ENCODE peak calls at places on chromosomes 6 and 20, in four cellular contexts. E is adrenal gland, J is lower lobe of right lung, N is substantia nigra. C is an unnamed sample.

GRCh38 chr20:23326774-23327173 is 23.8 kb upstream of the NXT1 start:
- DNase-seq in E (no peak), J (no peak), N (no peak), C (no peak)

GRCh38 chr20:36784116-36784515 is 10.6 kb upstream of the DSN1 start:
- DNase-seq in E (no peak), J (no peak), N (no peak), C (no peak)

GRCh38 chr20:21510414-21510971 is 3.4 kb downstream of the NKX2-2 start:
- DNase-seq in E (no peak), J (peak), N (no peak), C (no peak)

GRCh38 chr6:39508513-39508912 is 186.0 kb upstream of the KCNK16 start:
- DNase-seq in E (no peak), J (no peak), N (no peak), C (no peak)

GRCh38 chr6:7004581-7005297 is 103.0 kb upstream of the RREB1 start:
- DNase-seq in E (no peak), J (peak), N (no peak), C (no peak)

GRCh38 chr6:3022765-3023662 is 23.3 kb downstream of the NQO2 start:
- DNase-seq in E (peak), J (no peak), N (no peak), C (no peak)

GRCh38 chr20:59149678-59150504 is 13.7 kb upstream of the ZNF831 start:
- DNase-seq in E (no peak), J (no peak), N (no peak), C (no peak)

GRCh38 chr6:143224516-143224915 is 163.8 kb downstream of the AIG1 start:
- DNase-seq in E (no peak), J (no peak), N (no peak), C (no peak)

GRCh38 chr6:3280866-3281465 is 22.2 kb downstream of the PSMG4 start:
- DNase-seq in E (no peak), J (peak), N (no peak), C (no peak)

GRCh38 chr6:15062311-15063252 is 183.3 kb upstream of the JARID2 start:
- DNase-seq in E (no peak), J (no peak), N (no peak), C (no peak)

GRCh38 chr20:47950103-47950502 is 164.8 kb upstream of the SULF2 start:
- DNase-seq in E (peak), J (no peak), N (no peak), C (peak)

GRCh38 chr20:53934421-53935352 is 135.7 kb downstream of the BCAS1 start:
- DNase-seq in E (peak), J (no peak), N (no peak), C (peak)

GRCh38 chr6:97812940-97813339 is 529.9 kb upstream of the MMS22L start:
- DNase-seq in E (no peak), J (no peak), N (no peak), C (no peak)

GRCh38 chr6:14987490-14987889 is 258.4 kb upstream of the JARID2 start:
- DNase-seq in E (no peak), J (no peak), N (no peak), C (no peak)

GRCh38 chr20:60254901-60255411 is 296.7 kb downstream of the CDH26 start:
- DNase-seq in E (peak), J (no peak), N (no peak), C (peak)

GRCh38 chr6:12301009-12301408 is 10.8 kb downstream of the EDN1 start:
- DNase-seq in E (no peak), J (no peak), N (no peak), C (no peak)

GRCh38 chr6:105402981-105403935 is at the start of gene PREP:
- DNase-seq in E (peak), J (peak), N (peak), C (peak)

GRCh38 chr20:45209924-45210323 is 3.1 kb downstream of the SEMG1 start:
- DNase-seq in E (no peak), J (no peak), N (no peak), C (no peak)

GRCh38 chr6:65170273-65170672 is 536.8 kb downstream of the EYS start:
- DNase-seq in E (no peak), J (no peak), N (no peak), C (no peak)

GRCh38 chr6:91031581-91031980 is 444.7 kb upstream of the MAP3K7 start:
- DNase-seq in E (no peak), J (no peak), N (no peak), C (no peak)

GRCh38 chr6:158010591-158011477 is 29.2 kb downstream of the SYNJ2 start:
- DNase-seq in E (no peak), J (peak), N (no peak), C (no peak)

GRCh38 chr6:5898102-5898501 is 108.6 kb downstream of the NRN1 start:
- DNase-seq in E (no peak), J (no peak), N (no peak), C (no peak)

GRCh38 chr20:36927704-36928103 is 23.8 kb downstream of the SAMHD1 start:
- DNase-seq in E (peak), J (no peak), N (no peak), C (no peak)

GRCh38 chr6:107711953-107712522 is 112.1 kb downstream of the SCML4 start:
- DNase-seq in E (no peak), J (no peak), N (no peak), C (no peak)

GRCh38 chr20:50251992-50252491 is 61.4 kb downstream of the CEBPB start:
- DNase-seq in E (no peak), J (no peak), N (no peak), C (peak)

GRCh38 chr6:105164418-105164817 is 15.4 kb downstream of the POPDC3 start:
- DNase-seq in E (no peak), J (no peak), N (no peak), C (peak)

GRCh38 chr6:78810146-78810545 is 57.2 kb upstream of the IRAK1BP1 start:
- DNase-seq in E (no peak), J (no peak), N (no peak), C (peak)

GRCh38 chr20:46035253-46035652 is 6.2 kb downstream of the SLC12A5 start:
- DNase-seq in E (no peak), J (no peak), N (no peak), C (no peak)

GRCh38 chr20:32019563-32020463 is 9.6 kb downstream of the CCM2L start:
- DNase-seq in E (no peak), J (no peak), N (no peak), C (no peak)

GRCh38 chr20:38838326-38838725 is 32.8 kb downstream of the PPP1R16B start:
- DNase-seq in E (no peak), J (no peak), N (no peak), C (no peak)

GRCh38 chr20:64051532-64052325 is 2.3 kb upstream of the SOX18 start:
- DNase-seq in E (peak), J (peak), N (no peak), C (peak)

GRCh38 chr6:52640170-52640569 is 30.7 kb upstream of the TMEM14A start:
- DNase-seq in E (no peak), J (no peak), N (peak), C (no peak)

GRCh38 chr6:163707385-163708355 is 293.2 kb downstream of the QKI start:
- DNase-seq in E (no peak), J (no peak), N (no peak), C (no peak)

GRCh38 chr6:70574643-70575042 is 7.9 kb downstream of the SDHAF4 start:
- DNase-seq in E (no peak), J (no peak), N (no peak), C (no peak)

GRCh38 chr6:159761135-159761872 is 541 bp upstream of the ACAT2 start:
- DNase-seq in E (peak), J (peak), N (no peak), C (peak)

GRCh38 chr6:53199156-53199555 is 50.5 kb upstream of the GCM1 start:
- DNase-seq in E (no peak), J (no peak), N (no peak), C (no peak)

GRCh38 chr20:32474009-32474716 is 111.0 kb downstream of the NOL4L start:
- DNase-seq in E (no peak), J (no peak), N (no peak), C (no peak)

GRCh38 chr6:11093065-11093590 is 506 bp upstream of the SMIM13 start:
- DNase-seq in E (peak), J (no peak), N (no peak), C (no peak)

GRCh38 chr6:118786696-118787453 is 107.1 kb upstream of the ASF1A start:
- DNase-seq in E (no peak), J (no peak), N (no peak), C (no peak)

GRCh38 chr6:118789419-118789818 is 104.5 kb upstream of the ASF1A start:
- DNase-seq in E (no peak), J (no peak), N (no peak), C (no peak)

GRCh38 chr6:118788702-118789101 is 105.2 kb upstream of the ASF1A start:
- DNase-seq in E (no peak), J (no peak), N (no peak), C (no peak)

GRCh38 chr6:118785601-118786000 is 108.4 kb upstream of the ASF1A start:
- DNase-seq in E (no peak), J (no peak), N (no peak), C (no peak)

GRCh38 chr6:118787746-118788419 is 106.1 kb upstream of the ASF1A start:
- DNase-seq in E (peak), J (peak), N (no peak), C (no peak)
- H3K27ac ChIP-seq in E (no peak), J (peak), N (no peak), C (no peak)

GRCh38 chr6:44061375-44062104 is 65.7 kb downstream of the MRPL14 start:
- DNase-seq in E (no peak), J (no peak), N (no peak), C (no peak)

GRCh38 chr6:44060622-44061374 is 66.5 kb downstream of the MRPL14 start:
- DNase-seq in E (no peak), J (no peak), N (no peak), C (no peak)

GRCh38 chr6:44058617-44059358 is 68.5 kb downstream of the MRPL14 start:
- DNase-seq in E (peak), J (peak), N (no peak), C (peak)

GRCh38 chr6:44057931-44058616 is 69.2 kb downstream of the MRPL14 start:
- DNase-seq in E (no peak), J (no peak), N (no peak), C (no peak)

GRCh38 chr6:44059359-44060342 is 67.6 kb downstream of the MRPL14 start:
- DNase-seq in E (peak), J (peak), N (no peak), C (no peak)
- H3K27ac ChIP-seq in E (peak), J (peak), N (peak), C (peak)

GRCh38 chr20:18543932-18544331 is 23.3 kb upstream of the SMIM26 start:
- DNase-seq in E (no peak), J (no peak), N (no peak), C (no peak)
- H3K27ac ChIP-seq in E (no peak), J (no peak), N (no peak), C (no peak)

GRCh38 chr20:41394081-41394480 is 27.5 kb upstream of the EMILIN3 start:
- DNase-seq in E (no peak), J (peak), N (no peak), C (no peak)
- H3K27ac ChIP-seq in E (no peak), J (no peak), N (no peak), C (no peak)

DNA sequence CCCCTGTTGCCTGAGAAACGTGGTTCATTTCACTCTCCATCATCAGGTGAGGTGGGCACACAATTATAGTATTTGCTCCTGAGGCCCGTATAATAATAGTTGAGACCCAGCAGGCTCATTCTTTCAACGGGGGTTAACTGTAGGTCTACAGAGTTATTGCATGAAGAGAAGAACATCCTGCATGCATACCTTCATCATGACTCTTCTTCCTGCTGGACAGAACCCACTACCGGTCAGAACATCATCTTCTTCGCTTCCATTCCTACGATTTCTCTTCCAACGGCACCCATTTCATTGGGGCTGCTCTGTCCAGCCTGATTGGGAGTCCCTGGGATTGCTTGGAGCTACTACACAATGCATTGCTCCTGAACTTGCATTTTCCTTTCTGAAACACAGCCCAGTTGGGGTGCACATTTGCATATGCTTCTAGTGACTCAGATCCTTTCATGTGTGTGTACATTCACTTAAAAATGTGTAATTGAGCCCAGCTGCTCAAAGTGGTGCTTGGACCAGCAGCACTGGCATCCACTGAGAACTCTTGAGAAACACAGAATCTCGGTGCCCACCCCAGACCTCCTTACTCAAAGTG is 57.4 kb downstream of the SLC24A3 start:
- DNase-seq in E (no peak), J (no peak), N (no peak), C (no peak)
- H3K27ac ChIP-seq in E (no peak), J (no peak), N (no peak), C (no peak)

GRCh38 chr6:54308240-54308639 is at the start of gene TINAG:
- DNase-seq in E (no peak), J (no peak), N (no peak), C (no peak)
- H3K27ac ChIP-seq in E (no peak), J (no peak), N (no peak), C (no peak)

GRCh38 chr20:51848346-51848745 is 46.0 kb upstream of the SALL4 start:
- DNase-seq in E (no peak), J (no peak), N (no peak), C (no peak)
- H3K27ac ChIP-seq in E (no peak), J (no peak), N (no peak), C (no peak)

DNA sequence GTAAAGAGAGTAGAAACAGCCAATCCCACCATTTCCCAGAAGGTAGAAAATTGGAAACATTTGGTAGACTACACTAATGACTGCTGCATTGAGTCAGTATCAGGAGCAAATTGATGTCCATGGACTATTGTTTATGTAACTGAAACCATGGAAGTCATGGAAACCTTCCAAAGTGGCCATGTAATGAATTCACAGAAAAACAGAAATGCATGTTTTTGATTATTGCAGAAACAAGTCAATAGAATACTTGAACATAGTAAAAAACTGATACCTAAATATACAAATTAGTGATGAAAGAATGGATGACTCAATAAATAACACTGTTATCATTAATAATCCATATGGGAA is 55.2 kb downstream of the FRK start:
- DNase-seq in E (no peak), J (no peak), N (no peak), C (no peak)
- H3K27ac ChIP-seq in E (no peak), J (no peak), N (no peak), C (no peak)

GRCh38 chr6:43143235-43144124 is 27.6 kb upstream of the SRF start:
- DNase-seq in E (peak), J (peak), N (peak), C (peak)
- H3K27ac ChIP-seq in E (no peak), J (peak), N (no peak), C (no peak)

C was measured in SJSA1.